ENCODE peak calls at places on chromosomes 13 and 19, in six cellular contexts. Q is frontal cortex; G is effector memory CD4-positive, alpha-beta T cell; V is GM20000; P is pancreas; J is neural crest cell. W is an unnamed sample.

GRCh38 chr13:20901668-20902437 is 693 bp downstream of the XPO4 start:
- DNase-seq in Q (no peak), G (peak; percentile 3), V (peak; percentile 38), P (peak; percentile 64), J (peak; percentile 11), W (no peak)

GRCh38 chr19:13964776-13965175 is 12.5 kb downstream of the DCAF15 start:
- DNase-seq in Q (no peak), G (no peak), V (no peak), P (no peak), J (no peak), W (no peak)

GRCh38 chr13:47845981-47846380 is 155.1 kb downstream of the SUCLA2 start:
- DNase-seq in Q (no peak), G (no peak), V (no peak), P (no peak), J (no peak), W (no peak)

GRCh38 chr19:17183271-17183757 is 31.8 kb upstream of the USE1 start:
- DNase-seq in Q (no peak), G (no peak), V (no peak), P (no peak), J (no peak), W (peak; percentile 25)

GRCh38 chr13:49292742-49293498 is 45.2 kb downstream of the CDADC1 start:
- DNase-seq in Q (no peak), G (no peak), V (no peak), P (no peak), J (no peak), W (no peak)

GRCh38 chr19:1707240-1707639 is 46.1 kb upstream of the ONECUT3 start:
- DNase-seq in Q (no peak), G (no peak), V (no peak), P (no peak), J (no peak), W (no peak)

GRCh38 chr19:54489766-54490165 is 12.9 kb upstream of the LAIR2 start:
- DNase-seq in Q (no peak), G (no peak), V (no peak), P (no peak), J (no peak), W (no peak)

GRCh38 chr13:101416181-101417042 is at the start of gene NALCN:
- DNase-seq in Q (peak; percentile 63), G (no peak), V (no peak), P (peak; percentile 77), J (peak; percentile 25), W (no peak)

GRCh38 chr19:11373166-11373884 is 1.1 kb upstream of the SWSAP1 start:
- DNase-seq in Q (no peak), G (no peak), V (no peak), P (no peak), J (peak; percentile 65), W (no peak)

GRCh38 chr19:39125554-39126311 is at the start of gene PAK4:
- DNase-seq in Q (peak; percentile 100), G (peak; percentile 93), V (peak; percentile 100), P (peak; percentile 96), J (peak; percentile 97), W (peak; percentile 97)

GRCh38 chr19:41570639-41571112 is 5.3 kb upstream of the CEACAM21 start:
- DNase-seq in Q (no peak), G (peak; percentile 73), V (peak; percentile 79), P (peak; percentile 95), J (peak; percentile 68), W (peak; percentile 79)

GRCh38 chr13:31000889-31001288 is 68.4 kb downstream of the TEX26 start:
- DNase-seq in Q (no peak), G (no peak), V (no peak), P (no peak), J (no peak), W (no peak)

GRCh38 chr19:18672606-18673337 is 10.7 kb upstream of the CRTC1 start:
- DNase-seq in Q (no peak), G (no peak), V (peak; percentile 18), P (no peak), J (no peak), W (no peak)